ENCODE peak calls at places on chromosomes 13 and 19, in nine cellular contexts. G is colonic mucosa, Y is gastrocnemius medialis, K is fibroblast of lung, Z is uterus, E is heart left ventricle, A is lung, T is body of pancreas, L is tibial artery. B is an unnamed sample.

GRCh38 chr13:98664047-98664446 is 87.1 kb upstream of the STK24 start:
- DNase-seq in T (no peak), A (no peak), E (no peak), Y (no peak), G (no peak), K (peak; percentile 9), Z (no peak), L (no peak), B (no peak)

GRCh38 chr13:36601186-36601585 is 72.6 kb upstream of the SERTM1 start:
- DNase-seq in G (no peak), L (no peak), Y (no peak), E (no peak), T (no peak), A (no peak), Z (no peak), K (no peak), B (no peak)

GRCh38 chr19:15419413-15420025 is 731 bp upstream of the AKAP8L start:
- DNase-seq in K (no peak), Z (no peak), T (no peak), A (no peak), Y (no peak), G (no peak), L (no peak), E (no peak), B (no peak)

GRCh38 chr19:15276620-15277019 is 44.4 kb upstream of the EPHX3 start:
- DNase-seq in A (no peak), L (no peak), K (no peak), T (no peak), Y (no peak), G (no peak), Z (no peak), E (no peak), B (no peak)

GRCh38 chr19:24046550-24046949 is 40.4 kb upstream of the ZNF254 start:
- DNase-seq in A (no peak), T (no peak), K (no peak), E (no peak), Z (no peak), Y (no peak), L (no peak), G (no peak), B (no peak)

GRCh38 chr13:73397486-73398020 is 338.7 kb downstream of the KLF5 start:
- DNase-seq in L (no peak), Z (no peak), G (peak; percentile 59), A (no peak), Y (no peak), K (no peak), T (no peak), E (no peak), B (no peak)

GRCh38 chr19:16435238-16435911 is 36.4 kb downstream of the EPS15L1 start:
- DNase-seq in E (peak; percentile 57), L (peak; percentile 72), T (peak; percentile 33), A (no peak), K (peak; percentile 92), Z (peak; percentile 74), G (peak; percentile 37), Y (peak; percentile 66), B (peak; percentile 33)

GRCh38 chr13:63481334-63481733 is 2065.7 kb upstream of the PCDH20 start:
- DNase-seq in K (peak; percentile 81), Y (no peak), Z (no peak), T (no peak), L (no peak), A (no peak), E (no peak), G (no peak), B (no peak)

GRCh38 chr19:13097331-13098258 is 5.1 kb downstream of the LYL1 start:
- DNase-seq in A (no peak), Y (no peak), E (peak; percentile 67), T (no peak), K (no peak), G (no peak), Z (peak; percentile 74), L (peak; percentile 67), B (no peak)

GRCh38 chr19:49581007-49581508 is at the start of gene PRRG2:
- DNase-seq in E (no peak), L (no peak), T (peak; percentile 85), K (no peak), Y (no peak), G (peak; percentile 78), A (peak; percentile 57), Z (no peak), B (peak; percentile 74)

GRCh38 chr13:113646921-113647340 is 11.1 kb downstream of the ATP4B start:
- DNase-seq in L (no peak), A (no peak), T (peak; percentile 13), G (no peak), Z (peak; percentile 9), K (no peak), E (no peak), Y (no peak), B (peak; percentile 29)

DNA sequence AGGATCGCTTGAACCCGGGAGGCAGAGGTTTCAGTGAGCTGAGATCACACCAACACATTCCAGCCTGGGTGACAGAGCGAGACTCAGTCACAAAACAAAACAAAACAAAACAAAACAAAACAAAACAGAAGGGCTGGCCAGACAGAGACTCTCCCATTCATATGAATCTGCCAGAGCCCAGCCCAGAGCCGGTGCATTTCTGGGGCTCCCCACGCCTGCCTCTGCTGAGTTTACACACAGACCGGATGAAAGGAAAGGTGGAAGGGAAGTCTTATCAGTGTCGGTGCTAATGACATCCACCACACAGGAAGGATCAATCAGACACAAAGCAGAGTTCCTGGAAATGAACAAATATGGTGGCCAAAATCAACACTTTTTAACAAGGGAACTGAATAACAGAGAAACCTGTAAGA is 6.8 kb downstream of the TRAPPC6A start:
- DNase-seq in G (no peak), T (no peak), L (no peak), Z (no peak), A (no peak), K (no peak), Y (no peak), E (no peak), B (no peak)
- H3K27ac ChIP-seq in G (peak overlapping the region; percentile 12), T (no peak overlapping the region), L (no peak overlapping the region), Z (no peak overlapping the region), A (peak overlapping the region; percentile 45), K (no peak overlapping the region), Y (no peak overlapping the region), E (peak overlapping the region; percentile 70), B (no peak overlapping the region)

GRCh38 chr13:46134494-46134893 is 29.7 kb upstream of the CPB2 start:
- DNase-seq in T (no peak), G (no peak), L (no peak), Y (no peak), Z (no peak), E (no peak), A (no peak), K (no peak), B (no peak)
- H3K27me3 ChIP-seq in T (no peaks in the 10 kb centered on the region), G (no peaks in the 10 kb centered on the region), L (no peaks in the 10 kb centered on the region), Y (no peaks in the 10 kb centered on the region), Z (no peaks in the 10 kb centered on the region), E (peaks cover 38% of the 10 kb centered on the region), A (no peaks in the 10 kb centered on the region), K (peaks cover under 1% of the 10 kb centered on the region), B (no peaks in the 10 kb centered on the region)

GRCh38 chr19:20660473-20660872 is 898 bp downstream of the ZNF626 start:
- DNase-seq in A (no peak), T (no peak), Y (no peak), L (no peak), G (no peak), E (no peak), K (peak; percentile 19), Z (no peak), B (peak; percentile 16)

GRCh38 chr19:20661150-20661819 is at the start of gene ZNF626:
- DNase-seq in Y (peak; percentile 95), L (peak; percentile 99), G (peak; percentile 96), A (peak; percentile 95), E (peak; percentile 97), Z (peak; percentile 98), T (peak; percentile 98), K (peak; percentile 99), B (peak; percentile 100)

GRCh38 chr19:20664917-20665781 is 3.8 kb upstream of the ZNF626 start:
- DNase-seq in E (peak; percentile 21), L (peak; percentile 32), A (no peak), T (peak; percentile 52), K (peak; percentile 10), G (peak; percentile 16), Y (no peak), Z (no peak), B (peak; percentile 60)

GRCh38 chr19:20667281-20667680 is 5.9 kb upstream of the ZNF626 start:
- DNase-seq in T (no peak), K (no peak), Y (no peak), G (no peak), Z (no peak), L (no peak), E (no peak), A (no peak), B (no peak)

GRCh38 chr19:20662421-20663105 is 1.2 kb upstream of the ZNF626 start:
- DNase-seq in T (no peak), L (no peak), Y (no peak), A (no peak), Z (no peak), K (no peak), E (no peak), G (no peak), B (peak; percentile 64)
- H3K9me3 ChIP-seq in T (no peaks in the 10 kb centered on the region), L (no peaks in the 10 kb centered on the region), Y (no peaks in the 10 kb centered on the region), A (peaks cover 13% of the 10 kb centered on the region), Z (no peaks in the 10 kb centered on the region), K (no peaks in the 10 kb centered on the region), E (no peaks in the 10 kb centered on the region), G (no peaks in the 10 kb centered on the region), B (no peaks in the 10 kb centered on the region)

GRCh38 chr19:2976609-2977000 is 759 bp upstream of the TLE6 start:
- DNase-seq in L (no peak), E (no peak), G (no peak), T (no peak), A (no peak), Z (no peak), K (no peak), Y (no peak), B (no peak)
- H3K27ac ChIP-seq in L (no peak overlapping the region), E (peak overlapping the region; percentile 4), G (no peak overlapping the region), T (peak overlapping the region; percentile 73), A (no peak overlapping the region), Z (no peak overlapping the region), K (no peak overlapping the region), Y (peak overlapping the region; percentile 75), B (no peak overlapping the region)

GRCh38 chr19:58511353-58512208 is at the start of gene SLC27A5:
- DNase-seq in G (peak; percentile 54), L (no peak), T (no peak), A (no peak), E (no peak), K (no peak), Z (no peak), Y (no peak), B (no peak)
- H3K27me3 ChIP-seq in G (no peaks in the 10 kb centered on the region), L (no peaks in the 10 kb centered on the region), T (no peaks in the 10 kb centered on the region), A (no peaks in the 10 kb centered on the region), E (no peaks in the 10 kb centered on the region), K (no peaks in the 10 kb centered on the region), Z (no peaks in the 10 kb centered on the region), Y (no peaks in the 10 kb centered on the region), B (no peaks in the 10 kb centered on the region)

GRCh38 chr19:51919606-51920005 is 7.7 kb upstream of the ZNF613 start:
- DNase-seq in A (no peak), K (no peak), Z (no peak), G (no peak), L (no peak), T (no peak), E (no peak), Y (no peak), B (no peak)
- H3K9me3 ChIP-seq in A (peaks cover 46% of the 10 kb centered on the region), K (peaks cover 1% of the 10 kb centered on the region), Z (no peaks in the 10 kb centered on the region), G (peaks cover 11% of the 10 kb centered on the region), L (peaks cover 11% of the 10 kb centered on the region), T (peaks cover 7% of the 10 kb centered on the region), E (peaks cover 100% of the 10 kb centered on the region), Y (no peaks in the 10 kb centered on the region), B (no peaks in the 10 kb centered on the region)